ENCODE peak calls at places on chromosomes 7 and 10, in four cellular contexts. Y is K562, D is IMR-90, V is HepG2. N is an unnamed sample.

GRCh38 chr7:125061776-125062397 is 132.3 kb upstream of the POT1 start:
- DNase-seq in D (peak), V (no peak), Y (no peak), N (no peak)

GRCh38 chr7:5692845-5693278 is 88.6 kb downstream of the RNF216 start:
- DNase-seq in V (no peak), D (peak), Y (no peak), N (peak)

GRCh38 chr10:57053530-57053929 is 692.5 kb upstream of the ZWINT start:
- DNase-seq in Y (no peak), D (no peak), V (no peak), N (no peak)

GRCh38 chr7:85621286-85621685 is 434.4 kb upstream of the SEMA3D start:
- DNase-seq in D (no peak), V (no peak), Y (no peak), N (no peak)

GRCh38 chr7:157271315-157271990 is 65.4 kb upstream of the DNAJB6 start:
- DNase-seq in Y (peak), V (no peak), D (peak), N (no peak)

GRCh38 chr10:2921956-2922680 is 145.2 kb upstream of the PFKP start:
- DNase-seq in Y (no peak), D (peak), V (no peak), N (peak)

GRCh38 chr7:66617295-66617694 is 11.4 kb upstream of the KCTD7 start:
- DNase-seq in V (no peak), Y (no peak), D (peak), N (no peak)

GRCh38 chr10:43294241-43294658 is 27.4 kb upstream of the RASGEF1A start:
- DNase-seq in Y (no peak), D (no peak), V (no peak), N (no peak)

GRCh38 chr10:50937230-50937907 is 51.9 kb upstream of the A1CF start:
- DNase-seq in D (peak), V (peak), Y (no peak), N (peak)

GRCh38 chr7:128406986-128407589 is 2.7 kb downstream of the IMPDH1 start:
- DNase-seq in V (no peak), Y (no peak), D (no peak), N (no peak)

GRCh38 chr10:98019784-98020183 is 10.6 kb downstream of the CRTAC1 start:
- DNase-seq in D (no peak), V (no peak), Y (no peak), N (no peak)

GRCh38 chr10:22340362-22341189 is 4.7 kb upstream of the SPAG6 start:
- DNase-seq in D (peak), Y (peak), V (peak), N (peak)

GRCh38 chr10:91054325-91054724 is 133.4 kb upstream of the ANKRD1 start:
- DNase-seq in D (no peak), V (no peak), Y (no peak), N (no peak)

GRCh38 chr10:12419279-12419847 is 70.0 kb downstream of the CAMK1D start:
- DNase-seq in V (no peak), Y (no peak), D (peak), N (no peak)
- TF ChIP-seq BHLHE40 in V (no peak), Y (no peak), D (peak), N (no peak)

DNA sequence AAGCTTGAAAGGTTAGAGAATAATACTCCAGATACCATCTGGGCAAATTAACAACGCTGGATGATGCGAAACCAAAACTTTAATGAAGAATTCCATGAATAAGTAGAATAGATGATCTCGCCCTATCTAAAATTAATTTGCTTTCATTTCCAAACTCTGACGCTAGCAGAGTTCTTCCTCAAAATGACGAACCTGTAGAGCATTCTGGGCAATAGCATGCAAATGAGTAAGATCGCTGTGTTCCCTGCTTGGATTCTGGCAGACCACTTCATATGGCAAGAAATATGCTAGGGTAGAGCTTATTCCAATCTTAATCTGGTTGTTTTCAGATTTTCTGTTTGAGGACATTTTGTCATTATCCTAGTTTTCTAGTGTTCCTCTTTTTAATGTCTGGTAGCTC is 36.1 kb upstream of the SMNDC1 start:
- DNase-seq in V (no peak), D (peak), Y (no peak), N (no peak)
- H3K4me2 ChIP-seq in V (no peak), D (no peak), Y (no peak), N (no peak)

DNA sequence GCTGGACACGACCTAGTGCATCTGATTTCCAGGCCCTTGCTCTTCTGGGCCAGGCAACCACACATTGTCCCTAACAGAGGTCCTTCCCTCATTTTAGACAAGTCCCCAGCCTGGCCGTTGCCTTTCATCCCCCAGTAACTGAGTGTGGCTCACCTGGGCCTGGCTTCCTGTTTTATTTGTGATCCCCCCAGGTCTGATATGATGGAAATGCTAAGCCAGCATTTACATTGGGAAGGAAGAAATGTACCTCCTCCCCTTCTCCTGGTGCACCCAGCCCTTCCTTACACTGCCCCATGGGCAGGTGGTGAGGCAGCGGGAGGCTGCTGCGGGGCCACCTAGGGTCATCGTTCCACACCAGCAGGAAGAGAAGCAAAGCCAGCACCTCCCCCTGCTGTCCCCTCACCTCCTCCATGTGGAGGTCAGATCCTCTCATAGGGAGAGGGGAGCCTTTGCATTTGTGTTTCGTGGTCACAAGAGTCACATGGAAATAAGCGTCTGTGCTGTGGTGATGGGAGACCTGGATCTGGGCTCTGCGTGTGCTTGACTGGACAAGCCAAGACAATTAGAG is 108.8 kb downstream of the GLRX3 start:
- DNase-seq in Y (no peak), V (no peak), D (no peak), N (no peak)
- TF ChIP-seq MAZ in Y (no peak), V (no peak), D (no peak), N (no peak)

DNA sequence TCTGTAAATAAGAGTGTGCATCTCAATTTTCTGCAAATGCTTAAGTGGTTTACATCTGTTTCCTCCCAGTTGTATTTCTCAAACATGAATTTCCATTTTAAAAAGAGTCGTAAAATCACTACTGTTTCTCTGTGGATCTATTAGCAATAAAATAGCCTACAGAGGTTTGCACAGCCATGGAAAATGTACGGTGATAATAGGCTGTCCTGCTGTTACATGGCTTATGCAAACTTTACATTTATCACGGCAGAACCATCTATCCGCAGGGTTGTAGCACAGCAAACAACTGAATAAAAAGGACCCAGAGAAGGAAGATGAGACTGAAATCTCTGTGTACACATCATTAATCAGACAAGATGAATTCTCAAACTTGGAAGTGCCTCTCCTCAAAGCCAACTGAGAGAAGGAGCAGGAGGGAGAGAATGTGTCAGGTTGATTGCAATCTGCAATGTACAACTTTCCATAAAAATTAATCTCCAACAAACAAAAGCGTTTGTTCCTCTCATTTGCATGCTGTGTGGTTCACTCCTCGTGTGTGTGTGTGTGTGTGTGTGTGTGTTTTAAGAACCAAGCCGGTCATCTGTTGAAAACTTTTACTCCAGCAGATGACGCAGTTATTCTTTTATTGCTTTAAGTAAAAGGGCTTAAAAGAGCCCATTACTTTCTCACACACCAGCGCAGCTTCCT is 279.3 kb downstream of the SKAP2 start:
- DNase-seq in V (no peak), D (no peak), Y (no peak), N (no peak)
- TF ChIP-seq BHLHE40 in V (no peak), D (no peak), Y (no peak), N (no peak)

GRCh38 chr7:114720725-114721124 is 201.2 kb upstream of the MDFIC start:
- DNase-seq in V (no peak), D (no peak), Y (no peak), N (no peak)
- H3K4me2 ChIP-seq in V (no peak), D (no peak), Y (no peak), N (no peak)

DNA sequence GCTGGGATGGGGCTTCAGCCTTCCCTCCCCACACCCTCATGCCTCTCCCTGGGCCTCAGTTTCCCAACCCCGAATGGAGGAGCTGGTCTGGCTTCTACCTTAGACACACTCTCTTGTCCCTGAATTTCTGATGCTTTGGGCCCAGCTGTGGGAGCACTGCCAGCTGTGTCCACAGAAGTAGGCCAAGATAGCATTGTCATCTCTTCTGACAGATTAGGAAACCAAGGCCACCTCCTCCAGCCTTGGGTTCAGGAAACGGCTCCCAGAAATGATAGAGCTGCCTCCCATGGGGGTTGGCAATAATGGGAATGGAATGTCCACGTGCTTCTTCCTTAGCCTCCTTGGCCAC is 1.3 kb downstream of the PPIF start:
- DNase-seq in D (no peak), V (no peak), Y (peak), N (no peak)
- TF ChIP-seq MAZ in D (no peak), V (no peak), Y (no peak), N (no peak)

GRCh38 chr10:11403116-11403515 is 208.3 kb downstream of the USP6NL start:
- DNase-seq in Y (no peak), D (no peak), V (no peak), N (no peak)

GRCh38 chr10:11407939-11408338 is 203.5 kb downstream of the USP6NL start:
- DNase-seq in D (no peak), Y (no peak), V (no peak), N (no peak)

GRCh38 chr10:11406746-11407145 is 204.7 kb downstream of the USP6NL start:
- DNase-seq in D (no peak), V (no peak), Y (no peak), N (no peak)

GRCh38 chr10:11402392-11402791 is 209.1 kb downstream of the USP6NL start:
- DNase-seq in Y (no peak), D (no peak), V (no peak), N (no peak)

DNA sequence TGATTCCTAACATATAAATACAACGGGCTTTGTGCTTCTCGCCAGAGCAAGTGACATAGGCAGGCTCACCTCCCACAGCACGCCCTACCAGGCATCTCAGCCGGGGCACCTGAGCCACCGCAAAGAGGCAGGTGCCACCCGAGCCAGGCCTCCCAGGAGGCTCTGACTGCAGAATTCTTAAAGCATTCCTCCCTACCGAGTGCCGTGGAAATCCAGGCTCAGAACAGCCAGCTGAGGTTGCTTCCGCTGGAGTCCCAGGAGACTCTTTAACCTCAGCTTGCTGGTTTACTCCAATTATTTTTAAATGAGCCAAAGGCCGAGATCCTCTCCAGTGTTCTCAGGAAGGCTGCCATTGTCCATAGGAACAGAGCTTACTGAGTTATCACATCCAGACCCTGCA is 206.5 kb downstream of the USP6NL start:
- DNase-seq in D (no peak), Y (no peak), V (no peak), N (no peak)
- TF ChIP-seq BHLHE40 in D (no peak), Y (no peak), V (no peak), N (no peak)

GRCh38 chr7:70426249-70426880 is 705.6 kb upstream of the GALNT17 start:
- DNase-seq in D (no peak), V (no peak), Y (no peak), N (no peak)
- H3K4me2 ChIP-seq in D (no peak), V (no peak), Y (no peak), N (no peak)

GRCh38 chr7:156064921-156065386 is 252.7 kb upstream of the SHH start:
- DNase-seq in V (peak), Y (no peak), D (peak), N (no peak)
- TF ChIP-seq MAZ in V (no peak), Y (no peak), D (no peak), N (no peak)

GRCh38 chr10:17007381-17007780 is 122.2 kb downstream of the CUBN start:
- DNase-seq in V (no peak), D (no peak), Y (no peak), N (no peak)

GRCh38 chr10:17010363-17011145 is 119.1 kb downstream of the CUBN start:
- DNase-seq in V (no peak), Y (no peak), D (no peak), N (no peak)

GRCh38 chr10:17006631-17007161 is 122.9 kb downstream of the CUBN start:
- DNase-seq in D (peak), V (no peak), Y (no peak), N (no peak)

GRCh38 chr10:17007836-17008235 is 121.8 kb downstream of the CUBN start:
- DNase-seq in Y (no peak), D (no peak), V (no peak), N (no peak)

DNA sequence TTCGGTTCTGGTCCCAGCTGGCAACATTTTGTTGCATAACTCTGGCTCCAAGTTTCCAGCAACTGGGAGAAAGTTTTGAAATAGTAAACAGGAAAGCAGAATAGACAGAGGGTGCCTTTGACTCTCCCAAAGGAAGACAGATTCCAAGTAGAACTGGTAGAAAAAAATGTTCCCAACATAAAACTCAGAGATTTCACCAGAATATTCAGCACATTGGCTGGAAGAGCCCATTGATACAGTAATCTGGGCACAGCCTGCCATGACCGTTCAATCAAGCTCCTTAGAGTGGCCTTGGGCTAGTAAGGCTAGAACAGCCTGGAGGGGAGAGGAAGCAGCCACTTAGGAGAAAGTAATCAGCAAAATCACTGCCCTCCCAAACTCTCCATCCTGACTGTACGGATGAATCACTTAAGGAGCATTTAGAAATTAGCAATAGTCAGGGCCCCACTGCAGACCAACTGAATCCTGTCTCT is 120.3 kb downstream of the CUBN start:
- DNase-seq in Y (no peak), V (no peak), D (peak), N (no peak)
- TF ChIP-seq BHLHE40 in Y (no peak), V (no peak), D (no peak), N (no peak)

N was measured in A549.